ENCODE peak calls at places on chromosomes 13 and 19, in five cellular contexts. One of them, this sample, is unnamed.

GRCh38 chr19:54335164-54335563 is 3.8 kb downstream of the LILRA4 start:
- DNase-seq in tibial nerve: no peak
- DNase-seq in B cell: no peak
- DNase-seq in Caco-2: no peak
- DNase-seq in GM23338: peak; percentile 57
- DNase-seq in this sample: no peak

GRCh38 chr19:31539386-31539785 is 190.2 kb upstream of the TSHZ3 start:
- DNase-seq in tibial nerve: no peak
- DNase-seq in GM23338: no peak
- DNase-seq in B cell: no peak
- DNase-seq in Caco-2: no peak
- DNase-seq in this sample: no peak

GRCh38 chr19:39843919-39844793 is 2.0 kb downstream of the FBL start:
- DNase-seq in Caco-2: peak; percentile 60
- DNase-seq in tibial nerve: no peak
- DNase-seq in GM23338: peak; percentile 68
- DNase-seq in B cell: no peak
- DNase-seq in this sample: no peak

GRCh38 chr13:99473515-99473914 is 27.8 kb upstream of the TM9SF2 start:
- DNase-seq in B cell: no peak
- DNase-seq in tibial nerve: no peak
- DNase-seq in GM23338: no peak
- DNase-seq in Caco-2: no peak
- DNase-seq in this sample: no peak

GRCh38 chr19:33391631-33392249 is 18.2 kb downstream of the CEBPG start:
- DNase-seq in tibial nerve: peak; percentile 5
- DNase-seq in B cell: no peak
- DNase-seq in GM23338: no peak
- DNase-seq in Caco-2: no peak
- DNase-seq in this sample: no peak

GRCh38 chr19:45153339-45154063 is 7.3 kb downstream of the NKPD1 start:
- DNase-seq in Caco-2: peak; percentile 85
- DNase-seq in GM23338: peak; percentile 84
- DNase-seq in B cell: no peak
- DNase-seq in tibial nerve: no peak
- DNase-seq in this sample: no peak

GRCh38 chr19:4581381-4582111 is 22.1 kb upstream of the SEMA6B start:
- DNase-seq in GM23338: peak; percentile 72
- DNase-seq in Caco-2: peak; percentile 54
- DNase-seq in tibial nerve: no peak
- DNase-seq in B cell: no peak
- DNase-seq in this sample: no peak

GRCh38 chr19:35122687-35123551 is 7.3 kb downstream of the FXYD3 start:
- DNase-seq in tibial nerve: no peak
- DNase-seq in Caco-2: no peak
- DNase-seq in B cell: no peak
- DNase-seq in GM23338: no peak
- DNase-seq in this sample: no peak

GRCh38 chr13:47005761-47006414 is 109.0 kb upstream of the HTR2A start:
- DNase-seq in tibial nerve: no peak
- DNase-seq in Caco-2: no peak
- DNase-seq in GM23338: no peak
- DNase-seq in B cell: no peak
- DNase-seq in this sample: no peak

GRCh38 chr13:24149306-24150032 is 11.1 kb upstream of the SPATA13 start:
- DNase-seq in GM23338: no peak
- DNase-seq in B cell: no peak
- DNase-seq in tibial nerve: no peak
- DNase-seq in Caco-2: no peak
- DNase-seq in this sample: no peak

GRCh38 chr13:30561506-30561905 is 56.2 kb upstream of the USPL1 start:
- DNase-seq in B cell: no peak
- DNase-seq in Caco-2: no peak
- DNase-seq in GM23338: no peak
- DNase-seq in tibial nerve: no peak
- DNase-seq in this sample: no peak

GRCh38 chr13:113825851-113826250 is 38.0 kb downstream of the GAS6 start:
- DNase-seq in Caco-2: no peak
- DNase-seq in B cell: no peak
- DNase-seq in tibial nerve: no peak
- DNase-seq in GM23338: no peak
- DNase-seq in this sample: no peak

GRCh38 chr13:24215007-24215633 is 54.6 kb downstream of the SPATA13 start:
- DNase-seq in B cell: no peak
- DNase-seq in tibial nerve: no peak
- DNase-seq in Caco-2: no peak
- DNase-seq in GM23338: no peak
- DNase-seq in this sample: no peak

GRCh38 chr13:66659291-66660012 is 570.7 kb downstream of the PCDH9 start:
- DNase-seq in GM23338: no peak
- DNase-seq in tibial nerve: no peak
- DNase-seq in Caco-2: no peak
- DNase-seq in B cell: no peak
- DNase-seq in this sample: no peak

GRCh38 chr19:4914736-4915501 is 5.6 kb downstream of the UHRF1 start:
- DNase-seq in GM23338: no peak
- DNase-seq in tibial nerve: no peak
- DNase-seq in Caco-2: peak; percentile 38
- DNase-seq in B cell: peak; percentile 60
- DNase-seq in this sample: peak; percentile 65

GRCh38 chr13:33870046-33870668 is 52.2 kb downstream of the RFC3 start:
- DNase-seq in B cell: no peak
- DNase-seq in tibial nerve: no peak
- DNase-seq in Caco-2: no peak
- DNase-seq in GM23338: no peak
- DNase-seq in this sample: no peak

GRCh38 chr19:46717034-46717715 is at the start of gene PRKD2:
- DNase-seq in B cell: peak; percentile 91
- DNase-seq in tibial nerve: peak; percentile 83
- DNase-seq in Caco-2: peak; percentile 95
- DNase-seq in GM23338: peak; percentile 95
- DNase-seq in this sample: peak; percentile 93

GRCh38 chr13:49305824-49306425 is 58.2 kb downstream of the CDADC1 start:
- DNase-seq in Caco-2: no peak
- DNase-seq in tibial nerve: no peak
- DNase-seq in GM23338: no peak
- DNase-seq in B cell: no peak
- DNase-seq in this sample: no peak

GRCh38 chr19:42176649-42176989 is 40.9 kb downstream of the DEDD2 start:
- DNase-seq in Caco-2: no peak
- DNase-seq in B cell: no peak
- DNase-seq in tibial nerve: no peak
- DNase-seq in GM23338: peak; percentile 52
- DNase-seq in this sample: no peak

GRCh38 chr19:24054044-24054935 is 32.7 kb upstream of the ZNF254 start:
- DNase-seq in GM23338: no peak
- DNase-seq in B cell: no peak
- DNase-seq in tibial nerve: no peak
- DNase-seq in Caco-2: no peak
- DNase-seq in this sample: no peak

GRCh38 chr13:83085186-83085900 is 796.9 kb downstream of the SLITRK1 start:
- DNase-seq in tibial nerve: no peak
- DNase-seq in B cell: no peak
- DNase-seq in Caco-2: no peak
- DNase-seq in GM23338: no peak
- DNase-seq in this sample: no peak

GRCh38 chr13:29497137-29497654 is 98.3 kb downstream of the SLC7A1 start:
- DNase-seq in B cell: no peak
- DNase-seq in Caco-2: no peak
- DNase-seq in GM23338: no peak
- DNase-seq in tibial nerve: peak; percentile 35
- DNase-seq in this sample: no peak

GRCh38 chr13:70171151-70171550 is 62.9 kb upstream of the KLHL1 start:
- DNase-seq in B cell: no peak
- DNase-seq in tibial nerve: no peak
- DNase-seq in Caco-2: no peak
- DNase-seq in GM23338: no peak
- DNase-seq in this sample: no peak

GRCh38 chr19:34109596-34109995 is 62.7 kb upstream of the LSM14A start:
- DNase-seq in B cell: no peak
- DNase-seq in tibial nerve: no peak
- DNase-seq in GM23338: no peak
- DNase-seq in Caco-2: no peak
- DNase-seq in this sample: no peak

GRCh38 chr19:11458236-11458900 is 22.5 kb downstream of the ELAVL3 start:
- DNase-seq in tibial nerve: no peak
- DNase-seq in GM23338: no peak
- DNase-seq in Caco-2: no peak
- DNase-seq in B cell: no peak
- DNase-seq in this sample: no peak

GRCh38 chr13:49098198-49098597 is 121.9 kb upstream of the MLNR start:
- DNase-seq in tibial nerve: no peak
- DNase-seq in Caco-2: no peak
- DNase-seq in GM23338: no peak
- DNase-seq in B cell: no peak
- DNase-seq in this sample: no peak

GRCh38 chr13:110001622-110002275 is 215.4 kb upstream of the IRS2 start:
- DNase-seq in tibial nerve: no peak
- DNase-seq in Caco-2: no peak
- DNase-seq in GM23338: no peak
- DNase-seq in B cell: no peak
- DNase-seq in this sample: no peak

GRCh38 chr19:6215701-6216235 is 64.0 kb downstream of the MLLT1 start:
- DNase-seq in B cell: no peak
- DNase-seq in Caco-2: no peak
- DNase-seq in GM23338: no peak
- DNase-seq in tibial nerve: no peak
- DNase-seq in this sample: no peak

GRCh38 chr19:45782162-45782623 is at the start of gene DMPK:
- DNase-seq in tibial nerve: no peak
- DNase-seq in GM23338: no peak
- DNase-seq in Caco-2: no peak
- DNase-seq in B cell: no peak
- DNase-seq in this sample: no peak

GRCh38 chr19:16581145-16581970 is 9.1 kb upstream of the SLC35E1 start:
- DNase-seq in tibial nerve: no peak
- DNase-seq in Caco-2: no peak
- DNase-seq in B cell: no peak
- DNase-seq in GM23338: no peak
- DNase-seq in this sample: no peak

GRCh38 chr13:49436890-49437289 is 7.0 kb downstream of the CAB39L start:
- DNase-seq in Caco-2: peak; percentile 28
- DNase-seq in tibial nerve: peak; percentile 33
- DNase-seq in B cell: no peak
- DNase-seq in GM23338: no peak
- DNase-seq in this sample: no peak

GRCh38 chr19:13396256-13397080 is 109.8 kb downstream of the CACNA1A start:
- DNase-seq in Caco-2: peak; percentile 32
- DNase-seq in B cell: no peak
- DNase-seq in tibial nerve: no peak
- DNase-seq in GM23338: peak; percentile 97
- DNase-seq in this sample: no peak

GRCh38 chr13:82847595-82847994 is 1034.7 kb downstream of the SLITRK1 start:
- DNase-seq in GM23338: peak; percentile 29
- DNase-seq in tibial nerve: no peak
- DNase-seq in Caco-2: no peak
- DNase-seq in B cell: no peak
- DNase-seq in this sample: no peak

GRCh38 chr19:7263066-7263465 is 31.1 kb downstream of the INSR start:
- DNase-seq in tibial nerve: no peak
- DNase-seq in B cell: no peak
- DNase-seq in Caco-2: no peak
- DNase-seq in GM23338: no peak
- DNase-seq in this sample: no peak
- TF ChIP-seq CTCF in tibial nerve: no peak
- TF ChIP-seq CTCF in B cell: no peak
- TF ChIP-seq CTCF in Caco-2: no peak
- TF ChIP-seq CTCF in GM23338: no peak
- TF ChIP-seq CTCF in this sample: no peak

GRCh38 chr13:44573790-44574465 is 2.2 kb downstream of the TSC22D1 start:
- DNase-seq in GM23338: peak; percentile 70
- DNase-seq in Caco-2: peak; percentile 44
- DNase-seq in tibial nerve: no peak
- DNase-seq in B cell: no peak
- DNase-seq in this sample: no peak

GRCh38 chr13:44575035-44575434 is 1.1 kb downstream of the TSC22D1 start:
- DNase-seq in tibial nerve: no peak
- DNase-seq in B cell: no peak
- DNase-seq in GM23338: no peak
- DNase-seq in Caco-2: no peak
- DNase-seq in this sample: no peak

GRCh38 chr13:44575741-44576395 is at the start of gene TSC22D1:
- DNase-seq in Caco-2: peak; percentile 39
- DNase-seq in B cell: peak; percentile 62
- DNase-seq in tibial nerve: peak; percentile 21
- DNase-seq in GM23338: peak; percentile 56
- DNase-seq in this sample: peak; percentile 38

GRCh38 chr13:44573071-44573470 is 3.1 kb downstream of the TSC22D1 start:
- DNase-seq in GM23338: peak; percentile 49
- DNase-seq in tibial nerve: no peak
- DNase-seq in Caco-2: no peak
- DNase-seq in B cell: no peak
- DNase-seq in this sample: no peak

DNA sequence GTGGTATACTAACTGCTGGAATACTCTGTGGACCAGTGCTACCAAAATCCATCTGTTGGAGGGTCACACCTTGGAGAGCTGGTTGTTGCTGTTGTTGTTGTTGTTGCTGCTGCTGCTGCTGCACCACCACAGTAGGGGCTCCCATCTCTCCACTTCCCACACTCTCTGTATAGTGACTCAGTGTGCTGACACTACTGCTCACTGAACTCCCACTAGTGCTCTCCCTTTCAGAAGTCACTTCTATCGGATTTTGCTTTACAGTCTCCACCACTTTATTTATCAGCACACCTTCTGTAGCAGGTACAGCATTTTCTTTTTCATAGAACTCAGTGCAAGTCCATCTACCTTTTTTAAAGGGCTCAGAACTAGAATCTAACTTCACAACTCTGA is 1.7 kb downstream of the TSC22D1 start:
- DNase-seq in GM23338: no peak
- DNase-seq in Caco-2: no peak
- DNase-seq in tibial nerve: no peak
- DNase-seq in B cell: no peak
- DNase-seq in this sample: no peak
- TF ChIP-seq CTCF in GM23338: no peak
- TF ChIP-seq CTCF in Caco-2: no peak
- TF ChIP-seq CTCF in tibial nerve: no peak
- TF ChIP-seq CTCF in B cell: no peak
- TF ChIP-seq CTCF in this sample: no peak

GRCh38 chr13:111076156-111077013 is 38.7 kb upstream of the ARHGEF7 start:
- DNase-seq in tibial nerve: no peak
- DNase-seq in Caco-2: no peak
- DNase-seq in B cell: no peak
- DNase-seq in GM23338: peak; percentile 55
- DNase-seq in this sample: no peak
- TF ChIP-seq CTCF in tibial nerve: no peak
- TF ChIP-seq CTCF in Caco-2: no peak
- TF ChIP-seq CTCF in B cell: no peak
- TF ChIP-seq CTCF in GM23338: peak; percentile 31
- TF ChIP-seq CTCF in this sample: no peak

GRCh38 chr19:869245-870177 is 10.0 kb downstream of the CFD start:
- DNase-seq in tibial nerve: peak; percentile 58
- DNase-seq in Caco-2: no peak
- DNase-seq in GM23338: no peak
- DNase-seq in B cell: no peak
- DNase-seq in this sample: no peak
- TF ChIP-seq CTCF in tibial nerve: no peak
- TF ChIP-seq CTCF in Caco-2: no peak
- TF ChIP-seq CTCF in GM23338: no peak
- TF ChIP-seq CTCF in B cell: no peak
- TF ChIP-seq CTCF in this sample: no peak

GRCh38 chr13:21557995-21558394 is 46.0 kb downstream of the MICU2 start:
- DNase-seq in GM23338: peak; percentile 75
- DNase-seq in Caco-2: peak; percentile 35
- DNase-seq in tibial nerve: no peak
- DNase-seq in B cell: no peak
- DNase-seq in this sample: no peak
- TF ChIP-seq CTCF in GM23338: peak; percentile 64
- TF ChIP-seq CTCF in Caco-2: peak; percentile 50
- TF ChIP-seq CTCF in tibial nerve: no peak
- TF ChIP-seq CTCF in B cell: peak; percentile 47
- TF ChIP-seq CTCF in this sample: peak; percentile 43

This sample was measured in natural killer cell.